ENCODE peak calls at places on chromosome 3, in four cellular contexts. H is K562, B is H1, T is HepG2. S is an unnamed sample.

GRCh38 chr3:31959951-31960792 is 20.9 kb downstream of the OSBPL10 start:
- DNase-seq in B (no peak), T (no peak), H (no peak), S (no peak)

GRCh38 chr3:190279690-190280089 is 42.6 kb downstream of the CLDN1 start:
- DNase-seq in B (no peak), H (no peak), T (no peak), S (no peak)

GRCh38 chr3:132289311-132289710 is 27.9 kb upstream of the ACP3 start:
- DNase-seq in T (no peak), B (no peak), H (no peak), S (no peak)

GRCh38 chr3:40597441-40597840 is 72.7 kb downstream of the ZNF621 start:
- DNase-seq in B (no peak), T (no peak), H (no peak), S (no peak)

GRCh38 chr3:143831998-143832397 is 16.3 kb downstream of the SLC9A9 start:
- DNase-seq in B (no peak), H (no peak), T (no peak), S (no peak)

GRCh38 chr3:125431391-125431790 is 56.3 kb upstream of the ZNF148 start:
- DNase-seq in T (no peak), H (no peak), B (no peak), S (no peak)

GRCh38 chr3:30996467-30996866 is 102.0 kb upstream of the GADL1 start:
- DNase-seq in T (no peak), H (no peak), B (no peak), S (no peak)

GRCh38 chr3:58082047-58082446 is 73.8 kb downstream of the FLNB start:
- DNase-seq in B (no peak), T (no peak), H (peak), S (no peak)

GRCh38 chr3:86990171-86990733 is 697 bp downstream of the VGLL3 start:
- DNase-seq in H (no peak), B (peak), T (no peak), S (no peak)

GRCh38 chr3:127699098-127699945 is 26.6 kb downstream of the ABTB1 start:
- DNase-seq in T (no peak), B (no peak), H (no peak), S (no peak)

GRCh38 chr3:54121404-54122045 is 827 bp upstream of the CACNA2D3 start:
- DNase-seq in H (no peak), B (no peak), T (no peak), S (no peak)

GRCh38 chr3:154018100-154018696 is 103.0 kb upstream of the ARHGEF26 start:
- DNase-seq in T (peak), B (peak), H (peak), S (peak)

GRCh38 chr3:100725935-100726334 is 16.6 kb downstream of the TFG start:
- DNase-seq in H (no peak), B (no peak), T (peak), S (no peak)

GRCh38 chr3:186105543-186105942 is 3.3 kb downstream of the ETV5 start:
- DNase-seq in H (no peak), T (no peak), B (no peak), S (no peak)

GRCh38 chr3:194276768-194277546 is 74.2 kb downstream of the CPN2 start:
- DNase-seq in T (no peak), B (no peak), H (no peak), S (no peak)

GRCh38 chr3:11932636-11933035 is 71.6 kb upstream of the SYN2 start:
- DNase-seq in H (no peak), B (no peak), T (no peak), S (no peak)

GRCh38 chr3:19885468-19885867 is 48.5 kb downstream of the EFHB start:
- DNase-seq in B (no peak), H (peak), T (peak), S (no peak)

GRCh38 chr3:133548090-133548489 is 25.4 kb upstream of the CDV3 start:
- DNase-seq in H (no peak), B (no peak), T (no peak), S (no peak)

GRCh38 chr3:20924646-20925395 is 738.8 kb upstream of the SGO1 start:
- DNase-seq in T (no peak), B (no peak), H (no peak), S (no peak)

GRCh38 chr3:80190051-80190450 is 422.3 kb upstream of the ROBO1 start:
- DNase-seq in B (no peak), T (no peak), H (no peak), S (no peak)

GRCh38 chr3:152558386-152558785 is 276.5 kb upstream of the P2RY1 start:
- DNase-seq in T (no peak), B (no peak), H (no peak), S (no peak)

GRCh38 chr3:111173328-111173900 is 101.8 kb downstream of the NECTIN3 start:
- DNase-seq in T (no peak), B (no peak), H (no peak), S (no peak)

GRCh38 chr3:63523100-63523499 is 129.4 kb upstream of the SNTN start:
- DNase-seq in T (no peak), B (no peak), H (no peak), S (no peak)

GRCh38 chr3:54877675-54878544 is 49.9 kb downstream of the LRTM1 start:
- DNase-seq in B (no peak), T (no peak), H (no peak), S (no peak)

GRCh38 chr3:129575987-129576364 is 30.5 kb downstream of the PLXND1 start:
- DNase-seq in H (no peak), B (no peak), T (no peak), S (no peak)

GRCh38 chr3:192812736-192813383 is 85.5 kb upstream of the FGF12 start:
- DNase-seq in H (no peak), T (peak), B (no peak), S (no peak)

GRCh38 chr3:38579551-38580449 is 69.7 kb downstream of the SCN5A start:
- DNase-seq in B (no peak), H (no peak), T (no peak), S (peak)

GRCh38 chr3:557972-558371 is 361.4 kb downstream of the CHL1 start:
- DNase-seq in H (no peak), B (no peak), T (no peak), S (peak)

GRCh38 chr3:168025076-168025475 is 70.6 kb downstream of the GOLIM4 start:
- DNase-seq in T (no peak), B (no peak), H (no peak), S (no peak)

GRCh38 chr3:148202386-148202785 is 495.3 kb upstream of the AGTR1 start:
- DNase-seq in T (no peak), H (no peak), B (no peak), S (no peak)

GRCh38 chr3:57946970-57947381 is 61.2 kb upstream of the FLNB start:
- DNase-seq in B (no peak), T (peak), H (no peak), S (no peak)

DNA sequence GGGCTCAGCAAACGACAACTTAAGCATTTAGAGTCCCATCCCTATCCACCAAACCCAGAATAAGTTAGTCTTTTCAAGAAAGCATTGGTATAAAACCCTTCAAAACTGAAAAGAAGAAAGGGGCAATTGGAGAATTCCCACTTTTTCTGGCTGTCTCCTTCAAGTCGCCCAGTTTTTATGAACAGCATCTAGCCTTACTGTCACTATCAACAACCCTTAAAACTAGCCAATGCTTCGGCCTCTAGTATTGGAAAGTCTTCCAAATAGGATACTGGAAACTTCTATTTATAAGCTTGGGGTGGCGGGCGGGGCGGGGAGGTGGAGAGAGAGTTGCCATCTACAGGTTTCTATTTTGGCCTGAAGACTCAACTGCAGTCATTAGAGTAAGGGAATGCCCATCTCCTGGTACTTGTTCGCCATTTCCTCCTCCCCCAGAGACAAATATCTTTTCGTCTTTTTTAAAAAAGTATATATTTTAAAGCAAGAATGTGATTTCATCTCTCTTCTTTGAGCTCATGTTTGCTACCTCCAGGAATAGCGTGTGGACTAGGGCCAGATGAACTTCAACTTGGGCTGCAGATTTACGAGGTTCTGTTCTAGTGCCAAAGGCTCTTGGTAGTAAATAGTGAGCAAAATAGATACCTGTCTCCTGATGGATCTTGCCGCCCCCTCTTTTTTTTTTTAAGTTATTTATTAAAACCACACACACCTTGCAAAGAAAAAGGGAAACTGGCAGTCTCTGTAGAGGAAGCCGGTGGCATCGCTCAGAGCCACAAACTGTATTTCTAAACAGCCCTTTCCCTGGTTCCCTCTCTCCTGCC is 2.7 kb downstream of the BCL6 start:
- DNase-seq in H (no peak), B (no peak), T (no peak), S (no peak)
- TF ChIP-seq BRCA1 in H (no peak), B (no peak), T (no peak), S (no peak)

DNA sequence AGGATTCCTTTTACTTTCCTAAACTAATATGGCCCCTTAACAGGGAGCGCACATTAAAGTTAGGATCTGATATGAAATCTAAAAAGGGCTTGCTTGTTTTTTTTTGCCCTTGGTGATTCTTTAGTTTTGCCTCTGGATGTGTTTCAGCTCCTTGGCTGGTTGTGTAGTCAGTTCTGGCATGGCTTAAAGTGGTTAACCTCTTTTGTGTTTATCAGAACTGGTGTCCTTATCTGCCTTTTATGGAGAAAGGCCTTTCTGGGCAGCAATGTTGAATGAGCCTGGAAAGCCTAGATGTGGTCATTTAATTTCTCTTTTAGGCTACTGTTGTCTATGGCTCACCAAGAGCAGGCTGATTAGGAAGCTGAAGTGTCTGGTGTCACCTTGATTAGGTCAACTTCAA is 254.4 kb upstream of the ROPN1 start:
- DNase-seq in B (no peak), H (no peak), T (no peak), S (no peak)
- TF ChIP-seq RFX5 in B (no peak), H (no peak), T (no peak), S (no peak)

GRCh38 chr3:101779808-101780366 is 876 bp downstream of the NXPE3 start:
- DNase-seq in T (no peak), B (no peak), H (no peak), S (no peak)

GRCh38 chr3:101778385-101779046 is 495 bp upstream of the NXPE3 start:
- DNase-seq in T (no peak), B (no peak), H (no peak), S (no peak)

GRCh38 chr3:101781166-101781565 is 2.2 kb downstream of the NXPE3 start:
- DNase-seq in B (no peak), T (no peak), H (no peak), S (no peak)

GRCh38 chr3:101779047-101779807 is at the start of gene NXPE3:
- DNase-seq in B (peak), T (peak), H (peak), S (peak)

GRCh38 chr3:101780661-101781060 is 1.6 kb downstream of the NXPE3 start:
- DNase-seq in B (no peak), T (peak), H (peak), S (no peak)
- TF ChIP-seq BRCA1 in B (no peak), T (no peak), H (no peak), S (no peak)

DNA sequence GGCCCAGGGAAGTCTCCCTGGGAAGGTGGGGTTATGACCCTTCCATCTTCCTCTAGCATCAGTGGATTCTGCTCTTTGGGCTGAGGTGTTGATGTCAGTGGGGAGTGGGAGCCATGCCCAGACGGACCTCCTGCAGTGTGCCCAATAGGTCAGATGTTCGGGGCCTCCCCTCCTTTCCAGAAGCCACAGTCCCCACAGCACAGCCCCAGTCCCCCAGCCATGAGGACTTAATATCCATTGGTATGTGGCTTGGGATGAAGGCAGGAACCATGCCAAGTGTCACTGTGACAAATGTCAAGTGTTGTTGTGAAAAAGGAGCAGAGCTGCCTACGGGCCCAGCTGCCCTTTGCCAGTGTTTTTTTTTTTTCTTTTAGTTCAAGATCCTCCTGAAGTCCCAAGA is 12.3 kb downstream of the SEMA3G start:
- DNase-seq in T (no peak), H (no peak), B (no peak), S (no peak)
- TF ChIP-seq RFX5 in T (no peak), H (no peak), B (no peak), S (no peak)

DNA sequence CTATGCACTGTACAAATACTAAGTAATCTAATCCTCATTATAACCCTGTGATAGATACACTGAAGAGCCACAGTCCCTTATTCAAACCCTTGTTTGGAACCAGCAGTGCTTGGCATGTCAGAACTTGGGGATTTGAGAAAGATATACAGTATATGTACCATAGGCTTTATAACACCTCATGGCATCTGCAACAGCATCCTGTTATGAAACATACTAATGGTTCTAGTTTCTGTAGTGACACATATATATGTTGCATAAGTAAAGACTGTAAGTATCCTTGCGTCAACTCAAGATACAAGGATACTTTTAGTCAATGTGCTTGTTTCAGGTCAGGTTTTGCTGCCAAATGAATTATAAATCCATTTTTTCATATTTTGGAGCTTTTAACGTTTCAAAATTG is 58.5 kb downstream of the CCNL1 start:
- DNase-seq in H (no peak), B (no peak), T (no peak), S (no peak)
- TF ChIP-seq BRCA1 in H (no peak), B (no peak), T (no peak), S (no peak)